ENCODE peak calls at places on chromosomes 16 and 17, in five cellular contexts. B, U, S, N and G are unnamed samples.

GRCh38 chr17:31140127-31140526 is 45.4 kb downstream of the NF1 start:
- DNase-seq in U (no peak), N (no peak), S (no peak), B (no peak), G (no peak)

GRCh38 chr17:63345598-63345997 is 100.5 kb downstream of the CYB561 start:
- DNase-seq in N (no peak), B (no peak), U (no peak), S (no peak), G (no peak)

GRCh38 chr16:11094075-11094593 is 149.8 kb downstream of the CLEC16A start:
- DNase-seq in N (no peak), B (no peak), S (peak), U (no peak), G (no peak)

GRCh38 chr17:8577868-8578267 is 52.7 kb downstream of the MYH10 start:
- DNase-seq in U (no peak), B (no peak), N (no peak), S (no peak), G (no peak)

GRCh38 chr17:61009619-61010018 is 332.0 kb downstream of the BCAS3 start:
- DNase-seq in N (no peak), U (no peak), S (no peak), B (no peak), G (no peak)

GRCh38 chr16:48381201-48381600 is 4.0 kb downstream of the SIAH1 start:
- DNase-seq in U (no peak), B (no peak), N (no peak), S (peak), G (no peak)

GRCh38 chr17:78884148-78884870 is 18.7 kb downstream of the CEP295NL start:
- DNase-seq in U (no peak), S (no peak), B (no peak), N (no peak), G (no peak)

GRCh38 chr16:31767267-31767666 is 106.3 kb upstream of the ZNF267 start:
- DNase-seq in U (no peak), B (no peak), S (no peak), N (no peak), G (no peak)

GRCh38 chr17:29562615-29563014 is 4.2 kb downstream of the ABHD15 start:
- DNase-seq in N (no peak), U (peak), S (no peak), B (no peak), G (no peak)

GRCh38 chr17:37710344-37710886 is 34.4 kb downstream of the HNF1B start:
- DNase-seq in S (peak), U (no peak), N (peak), B (no peak), G (no peak)

GRCh38 chr17:37713028-37713431 is 31.8 kb downstream of the HNF1B start:
- DNase-seq in S (no peak), B (no peak), U (no peak), N (peak), G (no peak)

GRCh38 chr17:37714897-37715296 is 30.0 kb downstream of the HNF1B start:
- DNase-seq in S (no peak), N (no peak), U (no peak), B (no peak), G (no peak)

GRCh38 chr17:37711113-37711512 is 33.7 kb downstream of the HNF1B start:
- DNase-seq in U (no peak), S (no peak), N (no peak), B (no peak), G (no peak)

DNA sequence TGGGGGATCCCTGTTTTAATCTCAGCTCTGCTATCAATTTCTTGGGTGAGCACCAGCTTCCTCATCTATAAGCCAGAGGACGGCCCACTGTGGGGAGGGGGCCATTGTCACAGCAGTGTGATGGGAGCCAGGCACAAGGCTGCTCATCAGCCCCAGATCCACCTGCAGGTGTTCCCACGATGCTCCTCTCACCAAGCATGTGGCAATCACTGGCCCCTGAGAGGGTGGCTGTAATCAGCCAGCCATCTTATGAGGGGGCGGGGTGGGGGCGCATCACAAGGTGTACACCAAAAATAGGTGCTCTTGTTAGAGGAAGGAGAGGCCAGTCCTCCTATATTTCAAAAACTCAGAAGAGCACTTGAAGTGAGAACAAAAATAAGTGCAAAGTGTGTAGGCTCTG is 31.2 kb downstream of the HNF1B start:
- DNase-seq in S (no peak), U (no peak), B (no peak), N (peak), G (no peak)
- H3K27ac ChIP-seq in S (no peak), U (no peak), B (no peak), N (peak), G (no peak)

GRCh38 chr16:20889625-20890275 is 10.4 kb downstream of the DCUN1D3 start:
- DNase-seq in S (no peak), B (no peak), U (no peak), N (no peak), G (no peak)
- H3K27ac ChIP-seq in S (no peak), B (no peak), U (no peak), N (no peak), G (no peak)

GRCh38 chr16:84652565-84652964 is 4.3 kb downstream of the KLHL36 start:
- DNase-seq in S (no peak), U (no peak), B (peak), N (no peak), G (no peak)
- H3K27ac ChIP-seq in S (no peak), U (no peak), B (no peak), N (no peak), G (no peak)

GRCh38 chr16:68379472-68380347 is 68.6 kb downstream of the SMPD3 start:
- DNase-seq in N (no peak), B (no peak), U (no peak), S (no peak), G (no peak)

GRCh38 chr16:68377667-68378420 is 67.0 kb downstream of the PRMT7 start:
- DNase-seq in S (no peak), B (no peak), U (no peak), N (peak), G (no peak)

GRCh38 chr16:68380348-68380670 is 68.0 kb downstream of the SMPD3 start:
- DNase-seq in U (no peak), N (no peak), S (no peak), B (no peak), G (no peak)

GRCh38 chr16:68377221-68377620 is 66.4 kb downstream of the PRMT7 start:
- DNase-seq in N (no peak), B (no peak), U (no peak), S (no peak), G (no peak)

GRCh38 chr16:68378436-68379415 is 67.9 kb downstream of the PRMT7 start:
- DNase-seq in S (no peak), U (no peak), B (no peak), N (no peak), G (no peak)
- H3K27ac ChIP-seq in S (no peak), U (no peak), B (no peak), N (no peak), G (no peak)

DNA sequence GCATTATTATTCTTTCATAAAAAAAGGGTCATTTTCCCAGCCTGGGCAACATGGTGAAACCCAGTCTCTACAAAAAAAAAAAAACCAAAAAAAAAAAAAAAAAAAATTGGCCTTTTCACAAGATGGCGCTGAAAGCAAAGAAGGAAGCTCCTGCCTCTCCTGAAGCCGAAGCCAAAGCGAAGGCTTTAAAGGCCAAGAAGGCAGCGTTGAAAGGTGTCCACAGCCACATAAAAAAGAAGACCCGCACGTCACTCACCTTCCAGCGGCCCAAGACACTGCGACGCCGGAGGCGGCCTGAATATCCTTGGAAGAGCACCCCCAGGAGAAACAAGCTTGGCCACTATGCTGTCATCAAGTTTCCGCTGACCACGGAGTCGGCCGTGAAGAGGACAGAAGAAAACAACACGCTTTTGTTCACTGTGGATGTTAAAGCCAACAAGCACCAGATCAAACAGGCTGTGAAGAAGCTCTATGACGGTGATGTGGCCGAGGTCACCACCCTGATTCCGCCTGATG is 4.9 kb upstream of the PGAP6 start:
- DNase-seq in B (no peak), U (no peak), N (no peak), S (peak), G (no peak)
- H3K27ac ChIP-seq in B (no peak), U (no peak), N (no peak), S (peak), G (no peak)

DNA sequence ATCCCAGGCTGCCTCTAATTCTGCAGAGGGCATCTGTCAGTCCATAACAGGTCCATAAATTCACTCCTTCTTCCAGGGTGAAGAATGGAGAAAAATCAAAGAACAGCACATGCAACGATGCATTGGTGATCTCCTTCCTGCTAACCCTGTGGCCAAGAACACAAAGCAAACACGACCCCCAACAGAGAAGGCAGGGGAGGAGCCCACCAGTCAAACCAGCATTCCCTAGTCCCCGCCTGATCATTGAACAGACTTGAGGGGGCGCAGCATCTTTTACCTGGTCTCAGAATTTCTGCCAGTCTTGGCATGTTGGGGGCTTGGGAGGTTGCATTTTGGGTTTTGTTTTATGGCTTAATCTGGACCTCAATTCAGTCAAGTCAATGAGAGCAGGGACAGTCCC is 476.0 kb downstream of the SLC39A11 start:
- DNase-seq in N (no peak), B (no peak), S (no peak), U (no peak), G (no peak)
- H3K27ac ChIP-seq in N (peak), B (no peak), S (no peak), U (no peak), G (no peak)

DNA sequence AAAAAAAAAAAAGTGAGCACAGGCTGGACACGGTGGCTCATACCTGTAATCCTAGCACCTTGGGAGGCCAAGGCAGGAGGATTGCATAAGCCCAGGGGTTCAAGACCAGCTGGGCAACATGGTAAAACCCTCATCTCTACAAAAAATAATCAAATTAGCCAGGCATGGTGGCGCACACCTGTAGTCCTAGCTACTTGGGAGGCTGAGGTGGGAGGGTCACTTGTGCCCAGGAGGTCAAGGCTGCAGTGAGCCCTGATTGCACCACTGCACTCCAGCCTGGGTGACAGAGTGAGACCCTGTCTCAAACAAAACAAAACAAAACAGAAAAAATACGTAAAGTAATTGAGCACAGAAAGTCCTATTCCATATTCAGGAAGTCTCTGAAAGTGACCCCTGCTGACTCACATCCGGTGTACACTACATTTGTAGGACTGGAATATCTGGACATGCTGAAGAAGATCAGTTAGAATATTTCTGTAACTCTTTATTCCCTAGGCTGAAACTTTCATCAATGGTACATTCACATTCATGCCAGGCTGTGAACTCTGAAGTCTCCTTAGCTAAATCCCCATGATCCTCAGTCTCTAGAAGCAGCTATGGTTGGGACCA is 66.0 kb upstream of the HAS3 start:
- DNase-seq in U (no peak), B (no peak), S (peak), N (no peak), G (no peak)
- H3K27ac ChIP-seq in U (no peak), B (no peak), S (no peak), N (no peak), G (peak)